ENCODE peak calls at places on chromosomes 13 and 19, in ten cellular contexts. S is RWPE2; G is ascending aorta; R is uterus; E is A549; P is IMR-90; K is osteoblast; M is OCI-LY7; X is endothelial cell of umbilical vein; A is CD8-positive, alpha-beta T cell. B is an unnamed sample. For H3K9me3, the result is how much of the 10 kb centered on the place peaks cover.

GRCh38 chr13:82758056-82758455 is 1124.2 kb downstream of the SLITRK1 start:
- DNase-seq in S (no peak), G (no peak), R (no peak), E (peak), P (peak), K (no peak), M (no peak), X (no peak), A (no peak), B (no peak)

GRCh38 chr13:90627813-90628212 is 719.7 kb upstream of the MIR17HG start:
- DNase-seq in S (no peak), G (no peak), R (no peak), E (no peak), P (no peak), K (no peak), M (no peak), X (no peak), A (no peak), B (no peak)

GRCh38 chr19:48997972-48998371 is 4.3 kb downstream of the RUVBL2 start:
- DNase-seq in S (no peak), G (no peak), R (no peak), E (peak), P (peak), K (peak), M (peak), X (peak), A (peak), B (peak)

GRCh38 chr13:51815848-51816247 is 11.9 kb upstream of the DHRS12 start:
- DNase-seq in S (no peak), G (no peak), R (no peak), E (no peak), P (no peak), K (no peak), M (no peak), X (no peak), A (no peak), B (peak)

GRCh38 chr13:78265098-78265497 is 338.3 kb downstream of the POU4F1 start:
- DNase-seq in S (no peak), G (no peak), R (no peak), E (no peak), P (no peak), K (peak), M (no peak), X (no peak), A (no peak), B (no peak)

GRCh38 chr19:48963371-48964204 is 1.5 kb upstream of the FTL start:
- DNase-seq in S (no peak), G (peak), R (peak), E (peak), P (peak), K (peak), M (no peak), X (peak), A (peak), B (peak)

GRCh38 chr19:18708452-18709231 is 25.2 kb downstream of the CRTC1 start:
- DNase-seq in S (no peak), G (no peak), R (no peak), E (no peak), P (no peak), K (peak), M (no peak), X (no peak), A (no peak), B (no peak)

GRCh38 chr19:46745521-46746280 is at the start of gene FKRP:
- DNase-seq in S (peak), G (no peak), R (peak), E (no peak), P (no peak), K (peak), M (peak), X (no peak), A (peak), B (no peak)

GRCh38 chr19:4374451-4375163 is 25.7 kb downstream of the SH3GL1 start:
- DNase-seq in S (peak), G (peak), R (peak), E (peak), P (peak), K (peak), M (no peak), X (peak), A (no peak), B (peak)

GRCh38 chr19:57664269-57665127 is 4.2 kb upstream of the ZSCAN4 start:
- DNase-seq in S (no peak), G (peak), R (peak), E (no peak), P (peak), K (peak), M (no peak), X (peak), A (no peak), B (peak)

GRCh38 chr19:46489445-46490272 is 6.0 kb downstream of the PNMA8B start:
- DNase-seq in S (peak), G (peak), R (peak), E (no peak), P (peak), K (peak), M (no peak), X (peak), A (no peak), B (no peak)

GRCh38 chr13:80166352-80166751 is 174.6 kb downstream of the SPRY2 start:
- DNase-seq in S (no peak), G (no peak), R (no peak), E (no peak), P (no peak), K (no peak), M (no peak), X (no peak), A (no peak), B (no peak)

GRCh38 chr13:74193391-74193790 is 59.2 kb upstream of the KLF12 start:
- DNase-seq in S (no peak), G (no peak), R (no peak), E (no peak), P (no peak), K (no peak), M (no peak), X (peak), A (no peak), B (no peak)

GRCh38 chr13:98207411-98207810 is 30.3 kb upstream of the RNF113B start:
- DNase-seq in S (no peak), G (no peak), R (no peak), E (no peak), P (peak), K (peak), M (no peak), X (no peak), A (no peak), B (no peak)

GRCh38 chr13:110390572-110390971 is 83.5 kb downstream of the COL4A2 start:
- DNase-seq in S (no peak), G (no peak), R (no peak), E (no peak), P (peak), K (peak), M (no peak), X (no peak), A (no peak), B (no peak)

GRCh38 chr13:110391273-110391672 is 84.2 kb downstream of the COL4A2 start:
- DNase-seq in S (no peak), G (no peak), R (no peak), E (no peak), P (peak), K (peak), M (no peak), X (no peak), A (no peak), B (no peak)

GRCh38 chr13:110382830-110383229 is 75.7 kb downstream of the COL4A2 start:
- DNase-seq in S (no peak), G (no peak), R (no peak), E (no peak), P (no peak), K (peak), M (no peak), X (no peak), A (no peak), B (no peak)

GRCh38 chr13:110388141-110388943 is 81.3 kb downstream of the COL4A2 start:
- DNase-seq in S (no peak), G (peak), R (peak), E (no peak), P (peak), K (peak), M (no peak), X (no peak), A (no peak), B (peak)

GRCh38 chr13:110387451-110388140 is 80.5 kb downstream of the COL4A2 start:
- DNase-seq in S (no peak), G (peak), R (peak), E (no peak), P (peak), K (no peak), M (no peak), X (no peak), A (no peak), B (peak)
- H3K27ac ChIP-seq in S (peak), G (peak), R (peak), E (peak), P (peak), K (peak), M (no peak), X (no peak), A (no peak), B (peak)

GRCh38 chr13:47826481-47826880 is 174.6 kb downstream of the SUCLA2 start:
- DNase-seq in S (no peak), G (no peak), R (no peak), E (no peak), P (peak), K (no peak), M (no peak), X (no peak), A (no peak), B (no peak)
- H3K9me3 ChIP-seq in S (under half), G (under half), R (under half), E (under half), P (under half), K (under half), M (under half), X (under half), A (under half), B (under half)

GRCh38 chr13:24308068-24308445 is 1.3 kb upstream of the C1QTNF9 start:
- DNase-seq in S (no peak), G (no peak), R (no peak), E (no peak), P (no peak), K (no peak), M (no peak), X (no peak), A (no peak), B (no peak)

GRCh38 chr13:24308488-24309020 is 826 bp upstream of the C1QTNF9 start:
- DNase-seq in S (no peak), G (no peak), R (no peak), E (no peak), P (no peak), K (no peak), M (no peak), X (no peak), A (no peak), B (no peak)

GRCh38 chr13:24313449-24313848 is 4.1 kb downstream of the C1QTNF9 start:
- DNase-seq in S (no peak), G (no peak), R (no peak), E (peak), P (peak), K (no peak), M (no peak), X (no peak), A (no peak), B (no peak)
- TF ChIP-seq CTCF in S (peak), G (no peak), R (no peak), E (peak), P (peak), K (peak), M (peak), X (no peak), A (no peak), B (no peak)

DNA sequence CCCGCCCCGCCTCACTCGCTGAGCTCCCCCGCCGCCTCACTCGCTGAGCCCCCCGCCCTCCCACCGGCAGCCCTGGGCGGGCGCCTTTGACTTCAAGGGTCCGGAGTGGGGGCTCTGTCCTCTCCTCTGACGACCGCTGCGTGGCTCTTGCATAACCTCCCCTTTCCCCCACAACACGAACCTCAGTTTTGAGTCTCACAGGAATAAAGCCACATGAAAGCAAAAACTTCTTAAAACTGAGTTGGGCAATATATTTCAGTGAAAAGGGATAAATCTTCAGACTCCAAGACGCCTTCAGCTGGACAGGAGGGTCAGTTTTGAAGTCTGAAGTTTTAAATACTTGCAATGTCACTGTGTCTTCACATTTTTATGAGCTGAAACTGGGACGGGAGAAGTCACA is 70.6 kb upstream of the C13orf46 start:
- DNase-seq in S (no peak), G (no peak), R (peak), E (peak), P (peak), K (no peak), M (no peak), X (no peak), A (no peak), B (no peak)
- H3K27ac ChIP-seq in S (no peak), G (no peak), R (peak), E (peak), P (peak), K (peak), M (no peak), X (no peak), A (no peak), B (no peak)

GRCh38 chr19:36497001-36497400 is 7.6 kb upstream of the ZNF566 start:
- DNase-seq in S (no peak), G (no peak), R (no peak), E (no peak), P (no peak), K (no peak), M (no peak), X (no peak), A (no peak), B (no peak)

GRCh38 chr19:36501973-36502372 is 12.6 kb upstream of the ZNF566 start:
- DNase-seq in S (no peak), G (no peak), R (no peak), E (no peak), P (no peak), K (no peak), M (no peak), X (no peak), A (no peak), B (no peak)
- H3K9me3 ChIP-seq in S (under half), G (half or more), R (under half), E (half or more), P (under half), K (under half), M (under half), X (under half), A (under half), B (under half)

GRCh38 chr19:51901860-51902259 is 3.0 kb downstream of the ZNF649 start:
- DNase-seq in S (no peak), G (no peak), R (no peak), E (no peak), P (no peak), K (no peak), M (no peak), X (no peak), A (no peak), B (no peak)

GRCh38 chr19:51903192-51903591 is 1.6 kb downstream of the ZNF649 start:
- DNase-seq in S (no peak), G (no peak), R (no peak), E (no peak), P (no peak), K (no peak), M (no peak), X (no peak), A (no peak), B (no peak)

DNA sequence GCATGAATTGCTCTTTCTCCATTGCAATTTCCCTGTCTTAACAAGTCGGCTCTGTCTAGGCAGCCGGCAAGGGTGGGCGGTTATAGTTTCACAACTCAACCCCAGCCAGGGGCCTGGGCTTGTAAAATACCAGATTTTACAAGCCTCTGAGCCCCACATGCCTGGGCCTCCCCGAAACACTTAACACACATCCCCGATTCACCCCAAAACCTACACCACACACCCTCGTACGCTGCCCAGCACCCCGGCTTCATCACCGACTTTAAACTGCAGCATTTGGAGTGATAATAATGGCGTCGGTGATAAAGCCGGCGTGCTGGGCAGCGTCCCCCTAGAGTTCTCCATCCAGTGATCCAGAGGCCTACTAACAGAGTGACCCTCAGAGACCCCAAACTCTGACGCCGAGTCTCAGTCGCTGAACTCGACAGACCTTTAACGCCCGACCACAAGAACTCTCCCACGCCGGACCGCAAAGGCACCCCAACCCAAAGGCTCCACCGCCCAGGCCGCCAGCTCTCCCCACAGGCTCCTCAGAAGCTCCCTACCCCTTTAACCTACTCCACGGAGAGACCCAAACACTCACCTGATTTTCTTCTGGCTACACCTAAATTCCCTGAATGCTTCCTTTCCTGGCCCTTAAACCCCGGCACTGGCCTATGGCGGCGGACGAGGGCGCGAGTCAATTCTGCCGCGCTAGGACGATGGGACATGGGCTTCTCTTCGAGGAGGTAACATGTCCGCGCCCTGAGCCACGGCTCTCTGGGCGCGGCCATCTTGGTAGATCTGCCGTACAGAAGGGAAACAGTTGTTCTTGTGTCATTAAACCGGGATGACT is at the start of gene ZNF649:
- DNase-seq in S (peak), G (peak), R (peak), E (peak), P (peak), K (peak), M (peak), X (peak), A (peak), B (peak)
- TF ChIP-seq CTCF in S (peak), G (no peak), R (no peak), E (no peak), P (no peak), K (no peak), M (no peak), X (no peak), A (no peak), B (no peak)

DNA sequence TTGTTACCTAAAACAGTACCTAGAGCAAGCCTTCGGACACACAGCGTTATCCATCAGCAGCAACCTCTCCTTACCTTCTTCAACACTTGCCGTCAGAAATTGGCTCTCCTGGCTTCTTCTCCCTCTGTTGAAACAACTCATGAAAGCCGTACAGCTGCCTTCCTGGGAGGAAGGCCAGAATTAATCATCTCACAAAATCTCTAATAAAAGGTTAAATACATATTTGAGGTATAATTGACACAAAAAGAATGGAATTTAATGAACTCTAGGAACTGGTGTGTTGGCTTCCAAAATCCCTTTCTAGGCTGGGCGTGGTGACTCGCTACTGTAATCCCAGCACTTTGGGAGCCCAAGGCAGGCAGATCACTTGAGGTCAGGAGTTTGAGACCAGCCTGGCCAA is 37.3 kb upstream of the GTF2F2 start:
- DNase-seq in S (peak), G (no peak), R (no peak), E (no peak), P (peak), K (no peak), M (no peak), X (no peak), A (no peak), B (no peak)
- H3K27ac ChIP-seq in S (peak), G (no peak), R (no peak), E (no peak), P (no peak), K (no peak), M (no peak), X (no peak), A (no peak), B (no peak)

DNA sequence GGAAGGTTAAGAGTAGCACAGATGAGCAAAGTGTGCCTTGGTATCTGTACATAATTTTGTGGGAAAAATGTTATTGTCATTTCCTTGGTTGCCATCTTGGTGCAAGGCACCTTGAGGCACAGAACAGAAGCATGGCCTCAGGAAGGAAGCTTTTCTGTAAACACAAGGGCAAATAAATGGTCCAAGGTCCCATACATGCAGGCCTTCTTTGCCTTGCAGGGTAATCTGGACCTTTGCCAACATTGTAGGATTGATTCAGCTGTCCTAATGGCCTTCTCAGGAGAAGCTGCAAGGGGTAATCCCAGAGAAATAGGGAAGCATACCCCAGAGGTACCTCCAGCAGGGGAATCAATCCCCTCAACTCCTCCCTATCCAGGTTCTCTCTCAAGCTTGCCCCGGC is 9.0 kb upstream of the MLLT1 start:
- DNase-seq in S (no peak), G (no peak), R (no peak), E (no peak), P (no peak), K (no peak), M (no peak), X (no peak), A (no peak), B (no peak)
- H3K9me3 ChIP-seq in S (under half), G (half or more), R (under half), E (under half), P (half or more), K (under half), M (under half), X (under half), A (under half), B (under half)

B was measured in thyroid gland.